ENCODE peak calls at places on chromosome 10, in seven cellular contexts. E, J, Q, I, M, N and U are unnamed samples.

GRCh38 chr10:28087675-28088351 is 88.9 kb upstream of the ODAD2 start:
- DNase-seq in E (peak), J (peak), Q (peak), I (peak), M (no peak), N (no peak), U (peak)

GRCh38 chr10:81820418-81820817 is 54.6 kb upstream of the NRG3 start:
- DNase-seq in E (no peak), J (no peak), Q (no peak), I (peak), M (no peak), N (no peak), U (no peak)

GRCh38 chr10:119834188-119834587 is 38.5 kb downstream of the MCMBP start:
- DNase-seq in E (peak), J (no peak), Q (no peak), I (no peak), M (no peak), N (no peak), U (no peak)

GRCh38 chr10:110717830-110718595 is 73.9 kb downstream of the RBM20 start:
- DNase-seq in E (no peak), J (no peak), Q (no peak), I (peak), M (no peak), N (no peak), U (no peak)

GRCh38 chr10:21318768-21319167 is 206.7 kb downstream of the SKIDA1 start:
- DNase-seq in E (peak), J (peak), Q (peak), I (no peak), M (no peak), N (no peak), U (no peak)

GRCh38 chr10:6912929-6913328 is 332.9 kb upstream of the PRKCQ start:
- DNase-seq in E (no peak), J (peak), Q (peak), I (no peak), M (no peak), N (no peak), U (no peak)

GRCh38 chr10:75062191-75062849 is 49.1 kb upstream of the SAMD8 start:
- DNase-seq in E (peak), J (peak), Q (peak), I (no peak), M (no peak), N (no peak), U (no peak)

GRCh38 chr10:12699258-12699700 is 302.2 kb downstream of the CCDC3 start:
- DNase-seq in E (no peak), J (peak), Q (peak), I (no peak), M (no peak), N (no peak), U (no peak)

GRCh38 chr10:18328941-18329340 is 188.7 kb downstream of the CACNB2 start:
- DNase-seq in E (no peak), J (no peak), Q (no peak), I (no peak), M (no peak), N (no peak), U (no peak)

GRCh38 chr10:122168598-122168997 is 102.5 kb upstream of the BTBD16 start:
- DNase-seq in E (no peak), J (no peak), Q (no peak), I (no peak), M (no peak), N (no peak), U (no peak)

GRCh38 chr10:117300671-117301070 is 59.8 kb downstream of the SLC18A2 start:
- DNase-seq in E (no peak), J (no peak), Q (no peak), I (no peak), M (no peak), N (no peak), U (no peak)

GRCh38 chr10:22646291-22646926 is 68.0 kb downstream of the PIP4K2A start:
- DNase-seq in E (no peak), J (no peak), Q (no peak), I (no peak), M (no peak), N (no peak), U (no peak)

GRCh38 chr10:21989453-21990154 is 13.9 kb downstream of the DNAJC1 start:
- DNase-seq in E (peak), J (peak), Q (peak), I (peak), M (peak), N (peak), U (peak)

GRCh38 chr10:112275512-112276245 is 7.5 kb upstream of the TECTB start:
- DNase-seq in E (no peak), J (no peak), Q (no peak), I (no peak), M (no peak), N (no peak), U (no peak)

GRCh38 chr10:72702868-72703581 is 11.1 kb downstream of the MCU start:
- DNase-seq in E (peak), J (peak), Q (peak), I (no peak), M (no peak), N (no peak), U (no peak)

GRCh38 chr10:90125966-90126600 is 424.7 kb downstream of the KIF20B start:
- DNase-seq in E (peak), J (peak), Q (peak), I (no peak), M (no peak), N (no peak), U (no peak)

GRCh38 chr10:77319557-77319956 is 318.1 kb downstream of the KCNMA1 start:
- DNase-seq in E (peak), J (peak), Q (peak), I (no peak), M (no peak), N (no peak), U (no peak)

GRCh38 chr10:77456414-77456813 is 181.2 kb downstream of the KCNMA1 start:
- DNase-seq in E (no peak), J (no peak), Q (peak), I (no peak), M (peak), N (peak), U (no peak)

GRCh38 chr10:15083674-15084501 is 4.7 kb downstream of the ACBD7 start:
- DNase-seq in E (no peak), J (no peak), Q (no peak), I (no peak), M (no peak), N (no peak), U (no peak)

GRCh38 chr10:123585477-123586445 is 80.4 kb upstream of the GPR26 start:
- DNase-seq in E (no peak), J (no peak), Q (no peak), I (no peak), M (no peak), N (no peak), U (no peak)

GRCh38 chr10:129391464-129391863 is 75.6 kb upstream of the MGMT start:
- DNase-seq in E (no peak), J (no peak), Q (no peak), I (no peak), M (no peak), N (no peak), U (no peak)

GRCh38 chr10:98619446-98619845 is 172.7 kb upstream of the HPS1 start:
- DNase-seq in E (no peak), J (no peak), Q (no peak), I (no peak), M (no peak), N (no peak), U (no peak)

GRCh38 chr10:130179640-130180039 is 43.4 kb downstream of the GLRX3 start:
- DNase-seq in E (peak), J (peak), Q (peak), I (peak), M (no peak), N (peak), U (peak)

GRCh38 chr10:50648089-50648934 is 24.6 kb upstream of the SGMS1 start:
- DNase-seq in E (no peak), J (no peak), Q (no peak), I (no peak), M (peak), N (no peak), U (no peak)

GRCh38 chr10:72328045-72328828 is 26.5 kb downstream of the DNAJB12 start:
- DNase-seq in E (peak), J (peak), Q (peak), I (peak), M (peak), N (peak), U (peak)

GRCh38 chr10:61662794-61663259 is at the start of gene CABCOCO1:
- DNase-seq in E (peak), J (peak), Q (peak), I (no peak), M (peak), N (peak), U (peak)

GRCh38 chr10:35749230-35749629 is 107.1 kb upstream of the FZD8 start:
- DNase-seq in E (no peak), J (no peak), Q (no peak), I (no peak), M (no peak), N (no peak), U (no peak)

GRCh38 chr10:133010095-133010837 is 67.9 kb upstream of the CFAP46 start:
- DNase-seq in E (peak), J (no peak), Q (no peak), I (no peak), M (no peak), N (no peak), U (no peak)

GRCh38 chr10:71085689-71086438 is 126.5 kb upstream of the UNC5B start:
- DNase-seq in E (no peak), J (no peak), Q (no peak), I (no peak), M (peak), N (peak), U (no peak)

GRCh38 chr10:109504401-109504800 is 418.9 kb downstream of the XPNPEP1 start:
- DNase-seq in E (peak), J (no peak), Q (peak), I (no peak), M (no peak), N (no peak), U (no peak)